ENCODE peak calls at places on chromosomes 3 and 15, in four cellular contexts. One of them, this sample, is unnamed.

GRCh38 chr15:70104227-70104626 is 6.5 kb upstream of the TLE3 start:
- DNase-seq in IMR-90: no peak
- DNase-seq in H1: no peak
- DNase-seq in H9: no peak
- DNase-seq in this sample: no peak

GRCh38 chr3:22922317-22922716 is 280.8 kb upstream of the UBE2E2 start:
- DNase-seq in IMR-90: peak; percentile 9
- DNase-seq in H1: no peak
- DNase-seq in H9: no peak
- DNase-seq in this sample: peak; percentile 28

GRCh38 chr15:68209735-68210408 is 4.7 kb upstream of the CALML4 start:
- DNase-seq in IMR-90: no peak
- DNase-seq in H1: no peak
- DNase-seq in H9: no peak
- DNase-seq in this sample: no peak

GRCh38 chr3:140186421-140186920 is 251.5 kb downstream of the CLSTN2 start:
- DNase-seq in IMR-90: peak; percentile 50
- DNase-seq in H1: no peak
- DNase-seq in H9: no peak
- DNase-seq in this sample: no peak

GRCh38 chr3:119294402-119294888 is 262 bp downstream of the ARHGAP31 start:
- DNase-seq in IMR-90: no peak
- DNase-seq in H1: peak; percentile 74
- DNase-seq in H9: no peak
- DNase-seq in this sample: no peak

GRCh38 chr15:71275098-71275497 is 159.8 kb downstream of the THSD4 start:
- DNase-seq in IMR-90: peak; percentile 92
- DNase-seq in H1: no peak
- DNase-seq in H9: no peak
- DNase-seq in this sample: peak; percentile 41

GRCh38 chr3:51621091-51621892 is 49.8 kb upstream of the TEX264 start:
- DNase-seq in IMR-90: peak; percentile 18
- DNase-seq in H1: no peak
- DNase-seq in H9: no peak
- DNase-seq in this sample: peak; percentile 5

GRCh38 chr15:79923068-79923514 is 26.3 kb upstream of the MTHFS start:
- DNase-seq in IMR-90: peak; percentile 39
- DNase-seq in H1: peak; percentile 68
- DNase-seq in H9: no peak
- DNase-seq in this sample: peak; percentile 77

GRCh38 chr3:86563358-86563970 is 427.5 kb downstream of the VGLL3 start:
- DNase-seq in IMR-90: peak; percentile 47
- DNase-seq in H1: no peak
- DNase-seq in H9: no peak
- DNase-seq in this sample: peak; percentile 53

GRCh38 chr15:100671858-100672543 is 69.6 kb downstream of the ASB7 start:
- DNase-seq in IMR-90: peak; percentile 53
- DNase-seq in H1: no peak
- DNase-seq in H9: peak; percentile 51
- DNase-seq in this sample: peak; percentile 49

GRCh38 chr15:72591361-72591760 is 63.1 kb upstream of the GOLGA6B start:
- DNase-seq in IMR-90: peak; percentile 81
- DNase-seq in H1: no peak
- DNase-seq in H9: no peak
- DNase-seq in this sample: no peak

GRCh38 chr15:59701880-59702279 is 12.8 kb upstream of the BNIP2 start:
- DNase-seq in IMR-90: no peak
- DNase-seq in H1: no peak
- DNase-seq in H9: no peak
- DNase-seq in this sample: no peak

DNA sequence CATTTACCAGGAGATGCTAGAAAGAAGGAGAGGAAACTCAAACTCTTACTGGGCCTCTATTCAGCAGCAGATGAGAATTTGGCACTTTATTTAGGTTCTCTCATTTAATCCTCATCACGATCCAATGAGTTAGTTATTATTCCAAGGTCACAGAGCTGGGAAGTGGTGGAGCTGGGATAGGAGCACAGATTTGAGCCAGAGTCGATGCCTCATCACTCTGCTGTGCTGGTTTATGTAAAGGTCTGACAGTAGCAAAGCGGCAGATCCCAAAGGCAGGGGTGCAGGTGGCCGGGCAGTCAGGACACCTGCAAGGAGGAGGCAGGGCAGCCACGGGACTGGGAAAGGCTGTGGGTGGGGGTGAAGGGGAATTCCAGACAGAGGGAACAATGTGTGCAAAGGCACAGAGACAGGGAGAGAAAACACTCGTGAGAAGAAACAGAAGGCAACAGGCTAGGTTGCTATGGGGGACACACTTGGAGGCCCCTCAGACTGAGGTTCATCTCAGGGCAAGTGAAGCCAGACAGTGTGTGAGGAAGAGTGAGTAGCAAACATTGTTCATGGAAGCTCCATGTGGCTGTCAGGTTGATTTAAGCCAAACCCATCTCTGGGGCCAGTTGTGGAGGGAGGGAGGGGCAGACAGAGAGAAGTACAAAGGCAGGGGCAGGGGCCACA is 26.8 kb downstream of the RAB6B start:
- DNase-seq in IMR-90: no peak
- DNase-seq in H1: no peak
- DNase-seq in H9: no peak
- DNase-seq in this sample: no peak
- H3K79me1 ChIP-seq in IMR-90: no peaks in the 10 kb centered on the region
- H3K79me1 ChIP-seq in H1: no peaks in the 10 kb centered on the region
- H3K79me1 ChIP-seq in H9: no peaks in the 10 kb centered on the region
- H3K79me1 ChIP-seq in this sample: no peaks in the 10 kb centered on the region

DNA sequence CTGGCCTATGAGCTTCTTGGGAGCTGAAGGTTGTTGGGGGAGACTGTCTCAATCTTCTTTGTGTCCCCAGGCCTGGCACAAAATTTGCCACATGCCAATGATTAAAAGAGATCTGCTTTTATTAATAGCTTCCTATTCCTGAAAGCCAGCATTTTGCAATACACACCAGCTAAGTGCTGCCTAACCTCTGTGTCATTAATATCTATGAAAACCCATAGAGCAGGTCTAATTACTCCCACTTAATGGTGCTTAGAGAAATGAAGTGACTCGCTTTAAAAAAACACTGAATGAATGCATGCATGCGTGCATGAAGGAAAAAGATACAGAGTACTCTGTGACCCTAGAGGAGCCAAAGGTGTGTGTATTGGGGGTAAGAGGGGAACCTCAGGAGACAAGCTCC is 55.0 kb downstream of the SLC6A1 start:
- DNase-seq in IMR-90: no peak
- DNase-seq in H1: no peak
- DNase-seq in H9: no peak
- DNase-seq in this sample: no peak
- H3K23ac ChIP-seq in IMR-90: no peak overlapping the region
- H3K23ac ChIP-seq in H1: no peak overlapping the region
- H3K23ac ChIP-seq in H9: no peak overlapping the region
- H3K23ac ChIP-seq in this sample: no peak overlapping the region

DNA sequence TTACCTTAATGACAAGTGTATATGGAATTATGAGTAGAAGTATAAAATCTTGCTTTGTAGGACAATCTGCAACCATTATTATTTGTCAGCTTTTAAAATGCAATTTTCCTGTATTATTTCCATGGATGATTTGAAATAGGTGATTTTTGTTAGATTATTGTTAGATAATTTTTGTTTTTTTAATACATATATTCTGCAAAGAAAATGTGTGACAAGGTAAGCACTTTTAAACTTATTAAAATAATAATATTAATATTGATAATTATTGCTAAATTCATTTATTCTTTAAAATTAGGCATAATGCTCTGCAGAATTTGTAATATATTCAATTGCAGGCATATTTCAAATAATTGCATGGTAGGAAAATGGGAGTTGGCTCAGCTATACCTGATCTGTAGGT is 329.5 kb downstream of the CADM2 start:
- DNase-seq in IMR-90: no peak
- DNase-seq in H1: no peak
- DNase-seq in H9: no peak
- DNase-seq in this sample: no peak
- H4K5ac ChIP-seq in IMR-90: no peak overlapping the region
- H4K5ac ChIP-seq in H1: no peak overlapping the region
- H4K5ac ChIP-seq in H9: no peak overlapping the region
- H4K5ac ChIP-seq in this sample: no peak overlapping the region

DNA sequence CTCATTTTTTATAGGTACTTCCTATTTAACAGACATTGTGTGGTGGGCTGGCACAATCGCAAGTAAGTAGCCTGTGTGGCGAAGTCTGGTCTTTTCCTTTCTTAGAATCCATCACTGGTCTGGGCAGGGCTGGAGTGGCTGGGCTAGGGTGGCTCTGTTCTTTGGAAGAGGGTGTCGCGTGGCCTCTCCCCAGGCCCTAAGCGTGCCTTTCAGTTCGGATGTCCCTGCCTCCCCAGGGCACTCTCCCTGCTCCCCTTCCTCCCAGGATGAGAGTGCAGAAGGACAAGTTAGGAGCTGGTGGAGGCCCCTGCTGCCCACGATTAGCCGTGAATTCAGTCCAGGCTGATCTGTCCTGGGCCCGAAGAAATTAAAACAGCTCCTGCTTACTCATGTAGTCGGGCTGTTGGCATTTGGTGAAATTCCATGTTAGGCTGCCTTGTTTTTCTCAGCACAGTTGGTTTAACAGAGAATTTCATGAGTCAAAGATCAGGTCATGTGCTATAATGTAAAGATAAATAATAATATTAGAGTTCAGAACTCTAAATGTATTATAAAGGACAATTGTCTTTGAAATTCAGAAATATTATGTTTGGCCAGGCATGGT is 24.4 kb downstream of the NIPA1 start:
- DNase-seq in IMR-90: peak; percentile 28
- DNase-seq in H1: no peak
- DNase-seq in H9: no peak
- DNase-seq in this sample: no peak
- H3K79me1 ChIP-seq in IMR-90: peaks cover 11% of the 10 kb centered on the region
- H3K79me1 ChIP-seq in H1: peaks cover 3% of the 10 kb centered on the region
- H3K79me1 ChIP-seq in H9: peaks cover 3% of the 10 kb centered on the region
- H3K79me1 ChIP-seq in this sample: peaks cover 8% of the 10 kb centered on the region

DNA sequence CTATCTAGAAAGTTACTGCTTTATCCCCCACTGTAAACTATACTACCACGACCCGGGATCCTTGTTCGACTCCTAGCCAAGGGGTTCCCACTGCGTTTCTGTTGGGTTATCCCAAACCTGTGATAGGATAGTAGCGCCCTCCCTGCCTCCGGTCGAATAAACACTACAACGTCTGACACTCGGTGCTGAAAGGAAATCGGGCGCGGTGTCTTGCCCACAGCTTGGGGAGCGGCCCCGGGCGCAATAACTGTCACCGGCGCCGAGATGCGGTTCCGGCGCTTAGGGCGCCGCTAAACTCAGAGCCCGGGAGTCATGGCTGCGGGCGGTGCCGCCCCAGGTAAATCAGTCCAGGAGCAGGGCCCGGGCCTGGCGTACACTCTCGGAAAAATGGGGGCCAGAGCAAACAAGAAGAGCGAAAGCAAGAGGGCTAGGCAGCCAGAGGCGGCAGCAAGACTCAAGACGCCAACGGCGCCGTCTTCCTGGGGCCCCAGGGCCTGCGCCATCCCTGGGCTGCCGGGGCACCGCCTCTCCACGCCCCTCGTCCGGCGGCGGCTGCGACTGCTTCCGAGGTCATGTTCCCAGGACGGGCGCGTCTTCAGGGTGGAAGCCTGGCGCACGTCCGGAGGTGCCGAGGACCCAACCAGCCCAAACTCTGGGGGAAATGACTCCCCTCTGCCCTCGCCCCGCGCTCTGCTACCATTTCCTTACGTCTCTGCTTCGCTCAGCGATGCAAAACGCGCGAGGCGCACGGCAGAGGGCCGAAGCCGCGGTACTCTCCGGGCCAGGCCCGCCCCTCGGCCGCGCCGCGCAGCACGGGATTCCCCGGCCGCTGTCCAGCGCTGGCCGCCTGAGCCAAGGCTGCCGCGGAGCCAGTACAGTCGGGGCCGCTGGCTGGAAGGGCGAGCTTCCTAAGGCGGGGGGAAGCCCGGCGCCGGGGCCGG is at the start of gene DUT:
- DNase-seq in IMR-90: peak; percentile 74
- DNase-seq in H1: peak; percentile 84
- DNase-seq in H9: peak; percentile 75
- DNase-seq in this sample: peak; percentile 91
- H3K23ac ChIP-seq in IMR-90: peak within 1 kb of the TSS; percentile 99
- H3K23ac ChIP-seq in H1: no peak within 1 kb of the TSS
- H3K23ac ChIP-seq in H9: no peak within 1 kb of the TSS
- H3K23ac ChIP-seq in this sample: peak within 1 kb of the TSS; percentile 91

GRCh38 chr15:73919706-73920105 is 6.6 kb upstream of the LOXL1 start:
- DNase-seq in IMR-90: no peak
- DNase-seq in H1: no peak
- DNase-seq in H9: no peak
- DNase-seq in this sample: no peak
- H4K5ac ChIP-seq in IMR-90: no peak overlapping the region
- H4K5ac ChIP-seq in H1: no peak overlapping the region
- H4K5ac ChIP-seq in H9: no peak overlapping the region
- H4K5ac ChIP-seq in this sample: no peak overlapping the region

GRCh38 chr3:12959395-12959794 is 113.8 kb downstream of the IQSEC1 start:
- DNase-seq in IMR-90: no peak
- DNase-seq in H1: no peak
- DNase-seq in H9: no peak
- DNase-seq in this sample: no peak
- H3K79me1 ChIP-seq in IMR-90: peaks cover 87% of the 10 kb centered on the region
- H3K79me1 ChIP-seq in H1: peaks cover 47% of the 10 kb centered on the region
- H3K79me1 ChIP-seq in H9: peaks cover 3% of the 10 kb centered on the region
- H3K79me1 ChIP-seq in this sample: peaks cover 43% of the 10 kb centered on the region

GRCh38 chr3:48426401-48426909 is 3.4 kb downstream of the PLXNB1 start:
- DNase-seq in IMR-90: no peak
- DNase-seq in H1: no peak
- DNase-seq in H9: no peak
- DNase-seq in this sample: no peak
- H3K23ac ChIP-seq in IMR-90: no peak overlapping the region
- H3K23ac ChIP-seq in H1: no peak overlapping the region
- H3K23ac ChIP-seq in H9: no peak overlapping the region
- H3K23ac ChIP-seq in this sample: no peak overlapping the region

This sample was measured in mesendoderm.